ENCODE peak calls at places on chromosome 14, in five cellular contexts. N is GM23248, T is colonic mucosa, O is IMR-90, A is mammary epithelial cell. R is an unnamed sample.
A peak's percentile ranks its signal among the peaks of the same experiment; 100 is the strongest.

GRCh38 chr14:22071001-22071400 is 397.4 kb upstream of the OR4E1 start:
- DNase-seq in N (no peak), T (no peak), O (no peak), A (no peak), R (no peak)

GRCh38 chr14:67241416-67242362 is at the start of gene PALS1:
- DNase-seq in N (peak; percentile 94), T (no peak), O (peak; percentile 88), A (peak; percentile 84), R (no peak)

GRCh38 chr14:49050836-49051235 is 535.3 kb downstream of the RPS29 start:
- DNase-seq in N (peak; percentile 8), T (no peak), O (peak; percentile 78), A (no peak), R (no peak)

GRCh38 chr14:56422703-56423213 is 156.8 kb upstream of the TMEM260 start:
- DNase-seq in N (peak; percentile 79), T (peak; percentile 42), O (peak; percentile 79), A (peak; percentile 32), R (peak; percentile 66)

GRCh38 chr14:64800000-64800399 is 79.7 kb downstream of the SPTB start:
- DNase-seq in N (peak; percentile 72), T (peak; percentile 40), O (peak; percentile 18), A (peak; percentile 23), R (peak; percentile 79)

GRCh38 chr14:57066887-57067513 is 201.7 kb downstream of the EXOC5 start:
- DNase-seq in N (peak; percentile 36), T (peak; percentile 33), O (peak; percentile 2), A (peak; percentile 5), R (peak; percentile 91)

GRCh38 chr14:42571991-42572390 is 965.3 kb downstream of the LRFN5 start:
- DNase-seq in N (no peak), T (no peak), O (no peak), A (no peak), R (no peak)

GRCh38 chr14:28142400-28143015 is 624.1 kb upstream of the FOXG1 start:
- DNase-seq in N (no peak), T (no peak), O (no peak), A (no peak), R (no peak)

GRCh38 chr14:58824106-58824505 is 186.3 kb downstream of the DACT1 start:
- DNase-seq in N (peak; percentile 67), T (no peak), O (peak; percentile 62), A (peak; percentile 77), R (no peak)

GRCh38 chr14:94914191-94914590 is 144.3 kb upstream of the GSC start:
- DNase-seq in N (no peak), T (peak; percentile 40), O (no peak), A (no peak), R (no peak)

GRCh38 chr14:60085085-60085484 is 6.6 kb upstream of the PCNX4 start:
- DNase-seq in N (peak; percentile 71), T (no peak), O (peak; percentile 19), A (peak; percentile 68), R (no peak)

GRCh38 chr14:66514206-66514605 is 6.3 kb downstream of the GPHN start:
- DNase-seq in N (peak; percentile 52), T (no peak), O (no peak), A (peak; percentile 38), R (no peak)

GRCh38 chr14:28653521-28653920 is 113.1 kb upstream of the FOXG1 start:
- DNase-seq in N (peak; percentile 21), T (no peak), O (peak; percentile 9), A (peak; percentile 98), R (no peak)

GRCh38 chr14:76473381-76474263 is 97.7 kb downstream of the ESRRB start:
- DNase-seq in N (no peak), T (no peak), O (peak; percentile 6), A (no peak), R (peak; percentile 73)

GRCh38 chr14:101234588-101234937 is 326.7 kb upstream of the DIO3 start:
- DNase-seq in N (no peak), T (no peak), O (no peak), A (no peak), R (peak; percentile 37)

GRCh38 chr14:33848706-33849454 is 102.0 kb downstream of the EGLN3 start:
- DNase-seq in N (peak; percentile 69), T (peak; percentile 78), O (peak; percentile 10), A (peak; percentile 63), R (peak; percentile 97)

GRCh38 chr14:31400031-31400638 is 20.2 kb downstream of the HEATR5A start:
- DNase-seq in N (no peak), T (no peak), O (no peak), A (no peak), R (no peak)

GRCh38 chr14:95765016-95765415 is 51.1 kb upstream of the TCL1A start:
- DNase-seq in N (no peak), T (no peak), O (no peak), A (no peak), R (no peak)

GRCh38 chr14:55454264-55455151 is 14.1 kb upstream of the TBPL2 start:
- DNase-seq in N (peak; percentile 64), T (peak; percentile 70), O (peak; percentile 86), A (peak; percentile 71), R (no peak)

GRCh38 chr14:28769358-28769757 is 2.8 kb downstream of the FOXG1 start:
- DNase-seq in N (no peak), T (no peak), O (no peak), A (no peak), R (no peak)

GRCh38 chr14:56587701-56588100 is 8.1 kb downstream of the TMEM260 start:
- DNase-seq in N (no peak), T (no peak), O (no peak), A (no peak), R (no peak)

GRCh38 chr14:75274045-75274898 is 4.4 kb upstream of the FOS start:
- DNase-seq in N (no peak), T (no peak), O (no peak), A (no peak), R (no peak)

GRCh38 chr14:52348279-52348678 is 34.2 kb downstream of the PTGER2 start:
- DNase-seq in N (peak; percentile 75), T (no peak), O (peak; percentile 50), A (no peak), R (no peak)

GRCh38 chr14:52895000-52895399 is 55.9 kb downstream of the FERMT2 start:
- DNase-seq in N (no peak), T (no peak), O (peak; percentile 66), A (no peak), R (no peak)

GRCh38 chr14:22418631-22419030 is 170.4 kb downstream of the DAD1 start:
- DNase-seq in N (no peak), T (no peak), O (no peak), A (no peak), R (no peak)

GRCh38 chr14:56150645-56151345 is 32.6 kb downstream of the PELI2 start:
- DNase-seq in N (no peak), T (no peak), O (no peak), A (no peak), R (no peak)

GRCh38 chr14:74973003-74973614 is 17.7 kb upstream of the PGF start:
- DNase-seq in N (no peak), T (no peak), O (peak; percentile 44), A (no peak), R (peak; percentile 66)

GRCh38 chr14:100762901-100763300 is 36.2 kb downstream of the DLK1 start:
- DNase-seq in N (no peak), T (no peak), O (no peak), A (no peak), R (no peak)

GRCh38 chr14:67490201-67490600 is 1.7 kb upstream of the TMEM229B start:
- DNase-seq in N (no peak), T (no peak), O (no peak), A (no peak), R (no peak)

GRCh38 chr14:26414103-26414502 is 183.7 kb downstream of the NOVA1 start:
- DNase-seq in N (no peak), T (no peak), O (no peak), A (no peak), R (no peak)

GRCh38 chr14:23665302-23666016 is 29.3 kb downstream of the DHRS2 start:
- DNase-seq in N (no peak), T (no peak), O (no peak), A (no peak), R (no peak)

GRCh38 chr14:20306079-20306423 is 300 bp upstream of the TTC5 start:
- DNase-seq in N (no peak), T (no peak), O (no peak), A (no peak), R (no peak)
- H3K4me3 ChIP-seq in N (peak overlapping the region; percentile 96), T (peak overlapping the region; percentile 51), O (no peak overlapping the region), A (peak overlapping the region; percentile 88), R (peak overlapping the region; percentile 85)

GRCh38 chr14:61466249-61466904 is 145.0 kb downstream of the PRKCH start:
- DNase-seq in N (peak; percentile 96), T (peak; percentile 16), O (peak; percentile 98), A (peak; percentile 84), R (peak; percentile 73)
- H3K9ac ChIP-seq in N (peak overlapping the region; percentile 64), T (no peak overlapping the region), O (peak overlapping the region; percentile 36), A (peak overlapping the region; percentile 11), R (no peak overlapping the region)

GRCh38 chr14:77738559-77739250 is 22.3 kb downstream of the SNW1 start:
- DNase-seq in N (peak; percentile 79), T (no peak), O (peak; percentile 45), A (no peak), R (no peak)
- H3K4me3 ChIP-seq in N (no peak overlapping the region), T (no peak overlapping the region), O (no peak overlapping the region), A (no peak overlapping the region), R (no peak overlapping the region)

DNA sequence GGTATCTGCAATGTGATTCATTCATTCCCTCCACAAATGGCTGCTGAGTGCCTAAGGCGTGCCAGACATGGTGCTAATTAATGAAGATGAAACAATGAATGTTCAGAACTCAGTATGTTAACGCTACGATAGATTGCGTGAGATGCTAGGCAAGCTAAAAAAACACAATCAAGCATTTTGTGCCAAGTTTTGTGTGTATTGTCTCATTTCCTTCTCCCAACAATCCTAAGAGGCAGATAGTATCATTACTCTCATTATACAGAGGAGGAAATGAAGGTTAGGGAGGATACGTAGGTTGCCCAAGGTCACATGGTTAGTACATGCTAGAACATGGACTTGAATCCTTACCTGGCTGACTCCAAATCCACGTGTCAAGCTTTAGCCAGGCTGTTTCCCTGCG is 264.4 kb downstream of the EFCAB11 start:
- DNase-seq in N (no peak), T (no peak), O (no peak), A (no peak), R (no peak)
- H3K9ac ChIP-seq in N (no peak overlapping the region), T (no peak overlapping the region), O (no peak overlapping the region), A (no peak overlapping the region), R (no peak overlapping the region)

GRCh38 chr14:92653162-92653651 is 95.2 kb downstream of the LGMN start:
- DNase-seq in N (no peak), T (no peak), O (no peak), A (no peak), R (no peak)
- H3K4me3 ChIP-seq in N (no peak overlapping the region), T (peak overlapping the region; percentile 24), O (no peak overlapping the region), A (no peak overlapping the region), R (no peak overlapping the region)

DNA sequence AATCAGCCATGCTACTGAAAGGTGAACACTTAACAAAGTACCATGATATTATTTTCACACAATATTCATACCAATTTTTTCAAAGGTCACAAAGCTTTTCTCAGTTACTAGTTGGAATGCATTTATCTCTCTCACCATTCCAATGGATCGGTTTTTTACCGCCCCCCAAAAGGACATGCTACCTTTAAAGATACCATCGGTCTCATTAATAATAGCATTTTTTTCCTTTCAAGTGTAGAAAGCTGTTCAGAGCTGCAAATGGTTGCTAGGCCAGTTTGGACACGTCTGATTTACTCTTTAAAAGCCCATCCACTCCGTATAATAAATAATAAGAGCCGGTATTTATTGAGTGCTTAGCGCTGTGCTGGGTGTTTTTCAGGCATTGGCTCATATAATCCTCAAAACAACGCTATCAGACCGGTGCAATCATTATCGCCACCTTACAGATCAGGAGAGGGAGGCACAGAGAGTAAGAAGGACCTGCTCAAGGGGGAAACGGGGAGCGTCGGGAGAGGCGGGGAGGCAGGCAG is 35.0 kb upstream of the STON2 start:
- DNase-seq in N (no peak), T (no peak), O (no peak), A (no peak), R (no peak)
- H3K9ac ChIP-seq in N (no peak overlapping the region), T (no peak overlapping the region), O (no peak overlapping the region), A (peak overlapping the region; percentile 85), R (no peak overlapping the region)

GRCh38 chr14:51295666-51296263 is 55.7 kb downstream of the TMX1 start:
- DNase-seq in N (peak; percentile 43), T (no peak), O (peak; percentile 27), A (peak; percentile 63), R (no peak)
- H3K4me3 ChIP-seq in N (no peak overlapping the region), T (no peak overlapping the region), O (no peak overlapping the region), A (no peak overlapping the region), R (no peak overlapping the region)